ENCODE peak calls at places on chromosome 2, in four cellular contexts. R is HCT116; F is stimulated activated CD8-positive, alpha-beta memory T cell treated with anti-CD3 and anti-CD28 coated beads, Interleukin-15, amount 100 ng/mL, for 24 hours; U is NCI-H1694 treated with DMSO at 0.1 percent for 48 hours. J is an unnamed sample.

GRCh38 chr2:219688560-219689445 is 61.4 kb downstream of the SLC4A3 start:
- DNase-seq in R (peak; percentile 76), F (no peak), U (no peak), J (no peak)

GRCh38 chr2:228705331-228705730 is 523.8 kb upstream of the SPHKAP start:
- DNase-seq in R (no peak), F (no peak), U (no peak), J (no peak)

GRCh38 chr2:65281626-65282351 is 54.2 kb downstream of the ACTR2 start:
- DNase-seq in R (no peak), F (no peak), U (peak; percentile 56), J (no peak)

GRCh38 chr2:86375623-86376022 is 38.2 kb upstream of the REEP1 start:
- DNase-seq in R (no peak), F (no peak), U (no peak), J (no peak)

GRCh38 chr2:120675460-120676130 is 60.1 kb upstream of the GLI2 start:
- DNase-seq in R (peak; percentile 53), F (no peak), U (peak; percentile 70), J (no peak)

GRCh38 chr2:79370976-79371550 is 141.8 kb upstream of the CTNNA2 start:
- DNase-seq in R (no peak), F (no peak), U (no peak), J (no peak)

GRCh38 chr2:240140920-240141319 is 462 bp upstream of the OTOS start:
- DNase-seq in R (no peak), F (no peak), U (no peak), J (no peak)

GRCh38 chr2:178632729-178633128 is 152.5 kb downstream of the PLEKHA3 start:
- DNase-seq in R (no peak), F (no peak), U (no peak), J (no peak)

GRCh38 chr2:15591373-15591691 is 336 bp upstream of the DDX1 start:
- DNase-seq in R (no peak), F (no peak), U (no peak), J (no peak)

GRCh38 chr2:232377841-232378734 is 463 bp upstream of the ALPP start:
- DNase-seq in R (no peak), F (no peak), U (no peak), J (no peak)

GRCh38 chr2:161954103-161954502 is 119.9 kb downstream of the DPP4 start:
- DNase-seq in R (no peak), F (no peak), U (peak; percentile 99), J (no peak)

GRCh38 chr2:71556811-71557210 is 103.5 kb downstream of the DYSF start:
- DNase-seq in R (no peak), F (no peak), U (no peak), J (no peak)

GRCh38 chr2:3644891-3645605 is 13.0 kb upstream of the ALLC start:
- DNase-seq in R (no peak), F (no peak), U (no peak), J (no peak)

GRCh38 chr2:54907663-54908062 is 142.6 kb downstream of the RTN4 start:
- DNase-seq in R (no peak), F (no peak), U (no peak), J (no peak)

GRCh38 chr2:46988230-46988629 is 72.6 kb upstream of the MCFD2 start:
- DNase-seq in R (no peak), F (no peak), U (peak; percentile 11), J (no peak)